ENCODE peak calls at places on chromosomes 7 and 10, in nine cellular contexts. N is PC-3, H is fibroblast of lung, J is endothelial cell, W is neural progenitor cell, X is WERI-Rb-1, A is heart left ventricle, O is astrocyte, E is spleen. F is an unnamed sample.

GRCh38 chr10:114352653-114353298 is 51.5 kb downstream of the AFAP1L2 start:
- DNase-seq in N (no peak), H (no peak), J (no peak), W (no peak), X (no peak), A (no peak), O (no peak), E (no peak), F (no peak)

GRCh38 chr10:71312220-71312619 is 6.8 kb upstream of the SLC29A3 start:
- DNase-seq in N (peak), H (no peak), J (no peak), W (no peak), X (no peak), A (no peak), O (no peak), E (no peak), F (no peak)

GRCh38 chr7:103065666-103066065 is 8.9 kb downstream of the FBXL13 start:
- DNase-seq in N (peak), H (peak), J (peak), W (peak), X (peak), A (no peak), O (no peak), E (peak), F (peak)

GRCh38 chr10:120765241-120765803 is 85.8 kb upstream of the WDR11 start:
- DNase-seq in N (no peak), H (no peak), J (no peak), W (no peak), X (peak), A (no peak), O (no peak), E (no peak), F (no peak)

GRCh38 chr10:94890264-94891022 is 48.0 kb upstream of the CYP2C9 start:
- DNase-seq in N (no peak), H (no peak), J (no peak), W (no peak), X (no peak), A (no peak), O (no peak), E (no peak), F (no peak)

GRCh38 chr10:329361-330099 is 194.3 kb downstream of the ZMYND11 start:
- DNase-seq in N (peak), H (peak), J (no peak), W (peak), X (no peak), A (peak), O (peak), E (no peak), F (no peak)

GRCh38 chr10:119251315-119251708 is 43.9 kb downstream of the GRK5 start:
- DNase-seq in N (no peak), H (peak), J (no peak), W (no peak), X (no peak), A (no peak), O (peak), E (peak), F (no peak)

GRCh38 chr7:147984265-147984664 is 606.3 kb upstream of the C7orf33 start:
- DNase-seq in N (no peak), H (no peak), J (no peak), W (no peak), X (no peak), A (no peak), O (no peak), E (no peak), F (no peak)

GRCh38 chr7:2242541-2243482 is 786 bp downstream of the NUDT1 start:
- DNase-seq in N (peak), H (peak), J (peak), W (peak), X (peak), A (no peak), O (no peak), E (no peak), F (peak)

GRCh38 chr10:116756277-116756676 is 13.9 kb upstream of the HSPA12A start:
- DNase-seq in N (no peak), H (no peak), J (no peak), W (no peak), X (no peak), A (no peak), O (no peak), E (no peak), F (no peak)

GRCh38 chr7:129553861-129554530 is 51.7 kb downstream of the SMKR1 start:
- DNase-seq in N (peak), H (peak), J (no peak), W (no peak), X (no peak), A (no peak), O (peak), E (no peak), F (no peak)

GRCh38 chr7:159033956-159034938 is 110.4 kb downstream of the VIPR2 start:
- DNase-seq in N (no peak), H (no peak), J (no peak), W (no peak), X (no peak), A (peak), O (no peak), E (peak), F (no peak)

GRCh38 chr7:21766218-21766617 is 179.5 kb downstream of the CDCA7L start:
- DNase-seq in N (no peak), H (no peak), J (no peak), W (no peak), X (no peak), A (no peak), O (no peak), E (no peak), F (no peak)

DNA sequence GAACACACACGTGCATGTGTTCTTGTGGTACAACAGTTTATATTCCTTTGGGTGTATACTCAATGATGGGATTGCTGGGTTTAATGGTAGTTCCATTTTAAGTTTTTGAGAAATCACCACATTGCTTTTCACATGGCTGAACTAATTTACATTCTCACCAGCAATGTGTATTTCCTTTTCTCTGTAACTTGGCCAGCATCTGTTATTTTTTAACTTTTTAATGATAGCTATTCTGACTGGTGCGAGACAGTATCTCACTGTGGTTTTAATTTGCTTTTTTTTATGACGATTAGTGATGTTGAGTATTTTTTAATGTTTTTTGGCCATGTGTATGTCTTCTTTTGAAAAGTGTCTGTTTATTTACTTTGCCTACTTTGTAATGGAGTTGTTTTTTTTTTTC is 256.6 kb downstream of the ZWINT start:
- DNase-seq in N (no peak), H (no peak), J (no peak), W (no peak), X (no peak), A (no peak), O (no peak), E (no peak), F (no peak)
- TF ChIP-seq CTCF in N (no peak), H (no peak), J (no peak), W (no peak), X (no peak), A (no peak), O (no peak), E (no peak), F (no peak)

DNA sequence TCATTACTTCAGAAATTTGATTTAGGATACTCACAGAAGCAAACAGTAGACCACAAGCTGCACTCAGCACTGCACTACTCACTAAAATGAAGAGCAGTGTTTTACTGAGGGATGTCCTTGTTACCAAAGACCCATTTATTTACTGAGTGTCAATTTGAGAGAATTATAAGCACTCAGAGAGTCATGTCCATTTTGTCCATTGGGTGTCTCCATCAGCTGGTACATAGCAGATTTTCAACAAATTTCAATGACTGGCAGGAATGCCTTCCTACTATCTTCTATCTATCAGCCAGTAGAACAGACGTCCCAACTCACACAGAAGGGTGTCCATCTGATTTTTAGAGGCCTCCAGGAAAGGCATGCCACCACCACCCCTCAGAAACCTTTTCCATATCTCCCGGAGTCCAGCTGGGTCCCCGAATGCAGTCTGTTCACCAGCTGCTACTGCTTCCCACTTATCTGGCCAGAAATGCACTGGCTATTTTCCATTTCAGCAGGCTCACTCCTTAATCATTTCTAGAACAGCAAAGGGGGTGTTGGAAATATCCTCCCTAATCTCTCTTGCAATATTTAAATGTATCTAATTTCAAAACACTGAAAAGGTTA is 1164.2 kb upstream of the CELF2 start:
- DNase-seq in N (no peak), H (peak), J (no peak), W (no peak), X (no peak), A (no peak), O (no peak), E (no peak), F (no peak)
- TF ChIP-seq CTCF in N (no peak), H (no peak), J (no peak), W (no peak), X (no peak), A (peak), O (no peak), E (no peak), F (no peak)

DNA sequence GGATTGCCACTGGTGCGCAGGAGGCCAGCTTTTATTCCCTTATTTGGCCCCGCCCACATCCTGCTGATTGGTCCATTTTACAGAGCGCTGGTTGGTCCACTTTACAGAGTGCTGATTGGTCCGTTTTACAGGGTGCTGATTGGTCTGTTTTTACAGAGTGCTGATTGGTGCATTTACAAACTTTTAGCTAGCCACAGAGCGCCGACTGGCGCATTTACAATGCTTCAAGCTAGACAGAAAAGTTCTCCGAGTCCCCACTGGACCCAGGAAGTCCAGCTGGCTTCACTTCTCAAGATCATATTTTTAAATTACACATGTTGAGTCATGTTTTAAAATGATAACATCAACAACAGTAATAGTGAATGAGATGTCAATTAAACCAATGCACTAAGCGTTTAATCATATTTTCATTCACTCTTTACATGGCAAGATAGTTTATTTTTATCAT is 128.3 kb downstream of the CUBN start:
- DNase-seq in N (peak), H (peak), J (no peak), W (no peak), X (no peak), A (no peak), O (no peak), E (no peak), F (no peak)
- TF ChIP-seq CTCF in N (no peak), H (no peak), J (no peak), W (no peak), X (no peak), A (peak), O (no peak), E (no peak), F (no peak)

DNA sequence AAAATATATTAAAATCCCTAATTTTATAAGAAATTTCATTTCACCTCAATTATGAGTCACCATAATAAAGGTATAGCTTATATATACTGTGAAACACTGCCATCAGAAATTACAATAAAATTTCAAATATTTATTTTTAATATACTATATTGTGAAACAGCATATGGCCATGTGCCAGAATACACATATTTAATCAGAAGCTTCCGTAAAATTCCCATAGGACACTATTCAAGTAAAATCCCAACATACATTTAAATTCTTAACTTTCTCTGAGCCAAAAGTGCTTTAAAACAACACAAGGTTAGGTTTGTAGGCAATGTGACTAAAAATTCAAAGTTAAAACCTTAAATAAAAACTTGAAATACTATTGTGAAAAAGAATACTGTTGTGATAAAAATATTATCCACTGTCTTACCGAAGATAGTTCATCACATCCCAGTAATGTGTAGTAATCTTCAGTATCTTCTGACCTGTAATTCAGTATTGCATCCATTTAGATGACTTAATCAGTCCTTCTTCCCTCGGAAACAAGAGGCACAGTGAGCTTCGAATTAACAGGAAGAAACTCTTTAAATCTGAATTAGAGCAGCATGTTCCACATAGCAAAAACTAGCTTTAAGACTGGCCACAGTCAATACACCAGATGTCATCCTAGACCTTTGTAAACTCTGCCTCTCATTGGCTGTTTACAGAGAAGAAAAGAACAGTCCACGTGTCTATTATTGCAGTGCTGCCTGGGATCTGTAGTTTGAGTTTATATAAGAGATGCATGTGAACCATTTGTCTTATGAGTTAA is at the start of gene DNAJC12:
- DNase-seq in N (peak), H (peak), J (no peak), W (peak), X (peak), A (no peak), O (peak), E (no peak), F (no peak)
- TF ChIP-seq CTCF in N (no peak), H (no peak), J (no peak), W (no peak), X (no peak), A (no peak), O (no peak), E (no peak), F (no peak)

DNA sequence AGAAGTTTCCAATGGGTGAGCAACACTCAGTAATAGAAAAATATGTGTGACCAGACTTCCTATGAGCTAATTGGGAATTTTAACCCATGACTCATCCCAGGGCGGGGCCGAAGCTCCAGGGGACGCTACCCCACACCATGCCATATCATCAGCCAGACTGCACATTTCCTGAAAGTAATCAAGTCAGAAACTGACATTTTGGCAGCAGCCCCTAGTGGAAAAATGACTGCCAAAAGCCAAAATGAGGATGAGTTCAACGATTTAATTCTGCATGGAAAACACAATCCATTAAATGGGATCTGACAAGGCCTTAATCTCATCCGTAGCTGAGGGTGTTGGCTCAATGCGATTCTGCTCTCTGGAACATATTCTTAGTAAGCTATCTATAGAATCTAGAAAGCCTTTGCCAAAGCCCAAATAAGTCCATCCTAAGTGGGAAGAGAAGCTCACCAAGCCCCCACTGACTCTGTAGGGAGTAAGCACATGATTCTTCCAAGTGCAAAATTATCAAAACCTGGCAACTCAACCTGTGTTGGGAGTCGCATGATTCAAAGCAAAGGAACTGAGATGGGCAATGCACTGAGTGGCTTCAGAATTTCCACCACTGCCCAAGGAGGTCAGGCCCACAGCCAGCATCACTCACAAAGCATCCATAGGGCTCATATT is 93.1 kb upstream of the PDE1C start:
- DNase-seq in N (peak), H (peak), J (no peak), W (no peak), X (no peak), A (peak), O (peak), E (no peak), F (no peak)
- TF ChIP-seq CTCF in N (peak), H (no peak), J (no peak), W (no peak), X (no peak), A (no peak), O (peak), E (no peak), F (no peak)

GRCh38 chr7:28358423-28358868 is 53.9 kb upstream of the CREB5 start:
- DNase-seq in N (peak), H (peak), J (no peak), W (no peak), X (no peak), A (no peak), O (peak), E (no peak), F (no peak)

GRCh38 chr7:28360739-28361138 is 51.6 kb upstream of the CREB5 start:
- DNase-seq in N (peak), H (no peak), J (no peak), W (peak), X (no peak), A (no peak), O (no peak), E (no peak), F (no peak)

GRCh38 chr7:28362812-28363211 is 49.5 kb upstream of the CREB5 start:
- DNase-seq in N (peak), H (no peak), J (no peak), W (no peak), X (no peak), A (no peak), O (no peak), E (no peak), F (no peak)

GRCh38 chr7:28369523-28369922 is 42.8 kb upstream of the CREB5 start:
- DNase-seq in N (no peak), H (no peak), J (no peak), W (no peak), X (no peak), A (no peak), O (no peak), E (no peak), F (no peak)

DNA sequence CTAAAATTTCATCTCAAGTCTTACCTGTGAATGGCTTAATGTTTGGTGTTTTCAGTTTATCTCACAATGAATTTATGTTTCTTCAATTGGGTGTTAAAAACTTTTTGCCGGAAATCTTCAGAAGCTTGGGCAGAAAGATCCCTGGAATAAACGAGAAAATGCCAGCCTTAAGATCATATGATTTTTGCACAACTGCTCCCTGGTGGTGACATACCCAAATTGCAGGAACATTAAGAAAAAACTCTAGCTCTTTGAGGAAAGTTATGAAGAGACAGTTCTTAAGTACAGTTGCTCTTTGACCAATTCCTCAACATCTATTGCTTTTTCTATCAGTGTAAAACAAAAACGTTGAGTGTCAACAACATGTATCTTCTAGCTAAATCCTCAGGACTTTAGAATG is 48.2 kb upstream of the CREB5 start:
- DNase-seq in N (peak), H (no peak), J (no peak), W (no peak), X (no peak), A (no peak), O (no peak), E (no peak), F (no peak)
- TF ChIP-seq CTCF in N (peak), H (peak), J (peak), W (peak), X (no peak), A (no peak), O (no peak), E (no peak), F (peak)

F was measured in nephron progenitor cell.